ENCODE peak calls at places on chromosomes 1 and 21, in five cellular contexts. T is neural progenitor cell, A is heart right ventricle, G is AG09309, Y is PC-3. V is an unnamed sample.

GRCh38 chr1:225766967-225767413 is 10.6 kb upstream of the SRP9 start:
- DNase-seq in T (no peak), A (peak), G (peak), Y (peak), V (no peak)

GRCh38 chr1:19326748-19327065 is 14.6 kb downstream of the SLC66A1 start:
- DNase-seq in G (no peak), Y (no peak), T (no peak), A (no peak), V (no peak)

GRCh38 chr1:1093610-1093943 is 19.5 kb upstream of the RNF223 start:
- DNase-seq in G (no peak), T (no peak), A (no peak), Y (no peak), V (no peak)

GRCh38 chr1:34682452-34683223 is 72.2 kb upstream of the GJB5 start:
- DNase-seq in T (no peak), Y (no peak), G (no peak), A (no peak), V (no peak)

GRCh38 chr1:101247404-101248287 is 10.8 kb downstream of the S1PR1 start:
- DNase-seq in Y (no peak), T (no peak), G (no peak), A (no peak), V (no peak)

GRCh38 chr1:204398197-204399125 is 13.2 kb downstream of the PPP1R15B start:
- DNase-seq in A (peak), T (peak), G (no peak), Y (peak), V (peak)

GRCh38 chr1:77438239-77438913 is 156.6 kb downstream of the AK5 start:
- DNase-seq in A (no peak), Y (no peak), G (peak), T (no peak), V (no peak)

GRCh38 chr1:72202761-72203160 is 79.6 kb downstream of the NEGR1 start:
- DNase-seq in T (no peak), Y (peak), A (no peak), G (no peak), V (no peak)

GRCh38 chr1:204844326-204844725 is 26.3 kb upstream of the NFASC start:
- DNase-seq in T (no peak), A (no peak), Y (no peak), G (no peak), V (no peak)

GRCh38 chr1:59128239-59128736 is 168.6 kb upstream of the FGGY start:
- DNase-seq in A (no peak), G (peak), T (no peak), Y (peak), V (no peak)

GRCh38 chr1:24360681-24361080 is 41.5 kb downstream of the GRHL3 start:
- DNase-seq in A (no peak), Y (no peak), T (no peak), G (no peak), V (no peak)

GRCh38 chr1:236518343-236518742 is 5.4 kb upstream of the LGALS8 start:
- DNase-seq in Y (no peak), A (no peak), G (no peak), T (no peak), V (no peak)

GRCh38 chr1:215476541-215476940 is 90.6 kb upstream of the KCTD3 start:
- DNase-seq in A (no peak), T (no peak), Y (no peak), G (peak), V (no peak)

GRCh38 chr1:60762176-60762575 is 320.2 kb upstream of the NFIA start:
- DNase-seq in G (no peak), A (no peak), T (no peak), Y (no peak), V (no peak)

GRCh38 chr1:101198842-101199636 is 37.8 kb upstream of the S1PR1 start:
- DNase-seq in Y (no peak), G (no peak), A (no peak), T (no peak), V (no peak)

GRCh38 chr1:210726621-210727020 is 397.9 kb downstream of the HHAT start:
- DNase-seq in G (no peak), T (peak), A (peak), Y (peak), V (peak)

GRCh38 chr1:156862602-156863599 is 2.2 kb downstream of the NTRK1 start:
- DNase-seq in Y (no peak), T (no peak), A (no peak), G (no peak), V (no peak)

GRCh38 chr1:246221390-246222240 is 285.5 kb downstream of the SMYD3 start:
- DNase-seq in Y (no peak), A (no peak), G (no peak), T (no peak), V (no peak)

GRCh38 chr1:115190766-115191165 is 101.5 kb upstream of the TSPAN2 start:
- DNase-seq in T (no peak), G (no peak), A (no peak), Y (no peak), V (no peak)

GRCh38 chr1:200558866-200559459 is 61.6 kb downstream of the KIF14 start:
- DNase-seq in T (peak), A (peak), Y (peak), G (peak), V (no peak)

GRCh38 chr1:47505267-47505666 is 67.4 kb downstream of the FOXD2 start:
- DNase-seq in G (no peak), T (no peak), A (no peak), Y (no peak), V (no peak)

GRCh38 chr1:110305875-110306420 is 33.2 kb upstream of the RBM15 start:
- DNase-seq in G (no peak), Y (no peak), A (no peak), T (no peak), V (no peak)

GRCh38 chr1:114716304-114717158 is at the start of gene NRAS:
- DNase-seq in Y (peak), A (peak), T (peak), G (peak), V (peak)

GRCh38 chr1:29551536-29551935 is 315.2 kb downstream of the PTPRU start:
- DNase-seq in A (no peak), T (no peak), G (no peak), Y (no peak), V (no peak)

GRCh38 chr1:48109390-48110009 is 112.3 kb upstream of the TRABD2B start:
- DNase-seq in G (peak), T (peak), A (peak), Y (peak), V (peak)

GRCh38 chr1:66323958-66324357 is 210.0 kb upstream of the SGIP1 start:
- DNase-seq in T (no peak), Y (no peak), A (no peak), G (no peak), V (no peak)

GRCh38 chr1:221991221-221991620 is 249.3 kb upstream of the DUSP10 start:
- DNase-seq in A (no peak), Y (peak), T (no peak), G (no peak), V (no peak)

GRCh38 chr1:19067187-19067911 is 110.9 kb upstream of the IFFO2 start:
- DNase-seq in T (peak), G (no peak), A (no peak), Y (peak), V (no peak)

GRCh38 chr1:171226757-171227370 is 21.4 kb upstream of the FMO1 start:
- DNase-seq in A (peak), T (peak), Y (peak), G (peak), V (peak)

GRCh38 chr1:20349971-20350370 is 59.3 kb downstream of the VWA5B1 start:
- DNase-seq in Y (no peak), T (no peak), G (no peak), A (no peak), V (no peak)

GRCh38 chr1:26281091-26281958 is 1.4 kb downstream of the SH3BGRL3 start:
- DNase-seq in A (no peak), Y (no peak), G (no peak), T (peak), V (no peak)

GRCh38 chr1:239778221-239778813 is 313.4 kb upstream of the FMN2 start:
- DNase-seq in T (no peak), A (no peak), G (no peak), Y (peak), V (no peak)

GRCh38 chr21:32886339-32886738 is 114.8 kb upstream of the PAXBP1 start:
- DNase-seq in A (no peak), G (no peak), T (no peak), Y (peak), V (no peak)

GRCh38 chr21:32813265-32813903 is 41.8 kb upstream of the PAXBP1 start:
- DNase-seq in T (peak), Y (no peak), A (no peak), G (no peak), V (peak)

GRCh38 chr1:15958788-15959187 is 17.1 kb downstream of the ZBTB17 start:
- DNase-seq in G (no peak), A (no peak), T (no peak), Y (no peak), V (no peak)
- TF ChIP-seq CTCF in G (no peak), A (no peak), T (peak), Y (peak), V (no peak)

DNA sequence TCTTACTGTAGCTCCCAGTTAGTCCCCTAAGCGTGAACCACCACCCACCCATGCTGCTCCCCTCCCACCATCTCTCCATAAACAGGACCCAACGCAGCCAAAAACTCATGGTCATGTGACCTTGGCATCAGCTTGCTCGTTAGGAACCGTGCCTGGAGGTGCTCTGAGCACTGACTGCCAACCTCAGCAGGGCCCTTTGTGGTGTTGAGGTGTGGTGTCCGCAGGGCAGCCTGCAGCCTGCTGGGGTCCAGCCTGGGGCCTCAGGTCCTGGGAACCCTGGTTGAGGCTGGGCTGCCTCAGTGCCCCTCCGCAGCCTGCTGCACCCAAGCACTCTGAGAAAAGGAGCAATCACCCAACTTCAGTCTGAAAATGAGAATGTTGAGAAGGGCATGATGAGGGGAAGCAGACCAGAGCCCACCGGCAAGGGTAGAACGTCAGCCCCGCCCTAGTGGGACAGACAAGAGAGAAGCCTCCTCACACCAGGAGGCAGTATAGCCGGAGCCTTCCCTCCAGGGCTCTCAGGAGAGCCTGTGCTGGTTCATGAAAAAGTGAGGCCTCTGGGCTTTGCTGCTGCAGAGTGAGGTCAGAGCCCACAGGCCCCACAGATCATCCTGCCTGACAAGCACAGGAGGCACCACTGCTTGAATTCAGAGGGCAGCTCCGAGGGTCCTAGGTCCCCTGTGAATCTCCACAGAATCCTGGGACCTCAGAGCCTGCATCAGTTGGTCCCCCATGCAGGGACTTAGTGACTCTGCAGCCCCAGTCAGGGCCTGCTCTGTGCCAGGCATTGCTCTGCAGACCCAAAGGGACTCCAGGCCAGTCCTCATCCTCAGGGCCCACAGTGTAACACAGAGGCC is 4.9 kb upstream of the COL6A2 start:
- DNase-seq in A (no peak), Y (no peak), G (no peak), T (no peak), V (no peak)
- TF ChIP-seq CTCF in A (no peak), Y (no peak), G (peak), T (no peak), V (no peak)

DNA sequence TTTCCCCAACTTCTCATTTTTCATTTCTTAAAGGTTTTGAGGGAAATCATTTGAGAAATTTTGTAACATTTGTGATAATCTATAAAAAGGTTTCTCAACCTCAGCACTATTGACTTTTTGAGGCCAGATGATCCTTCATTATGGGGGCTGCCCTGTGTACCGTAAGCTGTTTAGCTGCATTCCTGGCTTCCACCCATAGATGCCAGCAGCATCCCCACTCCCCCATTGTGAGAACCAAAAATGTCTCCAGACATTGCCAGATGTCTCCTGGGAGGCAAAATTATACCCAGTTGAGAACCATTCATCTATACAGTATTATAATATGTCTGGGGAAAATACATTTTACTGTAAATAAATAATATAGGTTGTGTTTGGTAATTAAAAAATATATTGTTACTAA is 146.0 kb downstream of the PBX1 start:
- DNase-seq in G (no peak), Y (no peak), T (peak), A (no peak), V (no peak)
- TF ChIP-seq CTCF in G (no peak), Y (peak), T (peak), A (no peak), V (peak)

DNA sequence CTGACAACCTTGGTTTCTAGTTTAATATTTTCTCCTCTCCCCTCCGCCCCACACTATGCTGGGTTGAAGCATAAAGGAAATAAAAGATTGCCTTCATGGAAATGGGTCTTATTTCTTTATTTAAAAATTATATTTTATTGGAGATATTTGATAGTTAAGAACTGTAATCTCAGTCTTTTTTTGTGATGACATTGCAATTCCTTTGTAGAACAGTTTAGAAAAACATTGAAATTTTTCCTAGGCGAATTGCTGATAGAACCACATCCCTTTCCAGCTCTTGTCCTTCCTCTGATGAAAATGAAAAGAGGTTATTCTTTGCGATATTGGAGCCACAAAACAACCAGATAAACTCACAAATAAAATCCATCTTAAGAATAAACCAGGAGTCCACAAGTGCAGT is 125.6 kb upstream of the NRIP1 start:
- DNase-seq in Y (no peak), T (no peak), G (no peak), A (no peak), V (no peak)
- TF ChIP-seq CTCF in Y (no peak), T (no peak), G (no peak), A (no peak), V (no peak)

GRCh38 chr1:10692401-10693021 is 103.9 kb downstream of the CASZ1 start:
- DNase-seq in A (peak), G (no peak), T (peak), Y (peak), V (peak)
- TF ChIP-seq CTCF in A (peak), G (peak), T (peak), Y (peak), V (peak)

GRCh38 chr21:23131177-23131576 is 2133.0 kb downstream of the NCAM2 start:
- DNase-seq in G (no peak), A (no peak), Y (peak), T (peak), V (no peak)
- TF ChIP-seq CTCF in G (no peak), A (no peak), Y (peak), T (peak), V (no peak)

GRCh38 chr1:30777906-30778155 is 20.3 kb upstream of the LAPTM5 start:
- DNase-seq in A (no peak), G (no peak), T (no peak), Y (no peak), V (peak)
- TF ChIP-seq CTCF in A (no peak), G (peak), T (peak), Y (peak), V (peak)

GRCh38 chr1:235329139-235329808 is 904 bp downstream of the GGPS1 start:
- DNase-seq in A (no peak), G (no peak), T (peak), Y (peak), V (peak)
- TF ChIP-seq CTCF in A (no peak), G (no peak), T (no peak), Y (no peak), V (no peak)

GRCh38 chr1:70970407-70970806 is 77.2 kb downstream of the PTGER3 start:
- DNase-seq in A (no peak), Y (no peak), G (no peak), T (no peak), V (no peak)
- TF ChIP-seq CTCF in A (no peak), Y (peak), G (no peak), T (no peak), V (no peak)